ENCODE peak calls at places on chromosomes 1 and 21, in five cellular contexts. H is HL-60, O is fibroblast of mammary gland, J is upper lobe of right lung, F is gastrocnemius medialis. Z is an unnamed sample.

GRCh38 chr1:155077346-155077745 is 1.3 kb upstream of the EFNA3 start:
- DNase-seq in H (no peak), O (no peak), J (no peak), F (no peak), Z (no peak)

GRCh38 chr1:246728311-246728710 is 4.1 kb downstream of the SCCPDH start:
- DNase-seq in J (no peak), O (no peak), H (no peak), F (no peak), Z (no peak)

GRCh38 chr21:27104749-27105439 is 138.0 kb upstream of the ADAMTS5 start:
- DNase-seq in O (peak; percentile 50), J (no peak), H (no peak), F (no peak), Z (no peak)

GRCh38 chr1:44801491-44802305 is 1.5 kb downstream of the PLK3 start:
- DNase-seq in O (no peak), J (peak; percentile 67), F (no peak), H (no peak), Z (no peak)

GRCh38 chr1:41696381-41696780 is 211.9 kb upstream of the EDN2 start:
- DNase-seq in J (no peak), O (no peak), H (no peak), F (peak; percentile 16), Z (no peak)

GRCh38 chr21:45544449-45545235 is 2.4 kb upstream of the SLC19A1 start:
- DNase-seq in O (no peak), J (peak; percentile 46), H (no peak), F (no peak), Z (no peak)

GRCh38 chr1:229409616-229410369 is 24.1 kb downstream of the ACTA1 start:
- DNase-seq in O (no peak), J (no peak), H (no peak), F (no peak), Z (no peak)

GRCh38 chr1:234617986-234618725 is 8.2 kb upstream of the IRF2BP2 start:
- DNase-seq in F (no peak), O (peak; percentile 95), J (no peak), H (no peak), Z (no peak)

GRCh38 chr1:204198978-204199340 is 2.7 kb upstream of the KISS1 start:
- DNase-seq in J (no peak), F (no peak), H (no peak), O (no peak), Z (no peak)

GRCh38 chr1:20732588-20733360 is at the start of gene SH2D5:
- DNase-seq in J (peak; percentile 80), F (peak; percentile 64), O (peak; percentile 96), H (peak; percentile 73), Z (peak; percentile 38)

GRCh38 chr1:238811211-238811610 is 575.2 kb upstream of the CHRM3 start:
- DNase-seq in F (no peak), O (no peak), H (no peak), J (no peak), Z (no peak)

GRCh38 chr1:23598424-23598823 is 39.1 kb upstream of the ID3 start:
- DNase-seq in H (no peak), F (no peak), J (no peak), O (no peak), Z (no peak)

GRCh38 chr1:159089184-159089791 is 12.7 kb upstream of the AIM2 start:
- DNase-seq in H (peak; percentile 41), J (no peak), F (no peak), O (no peak), Z (no peak)

GRCh38 chr1:155396874-155397476 is 76.3 kb downstream of the RUSC1 start:
- DNase-seq in O (no peak), F (no peak), J (peak; percentile 72), H (no peak), Z (no peak)

GRCh38 chr1:207459008-207459407 is 4.9 kb downstream of the CR2 start:
- DNase-seq in J (no peak), F (no peak), H (no peak), O (no peak), Z (no peak)

DNA sequence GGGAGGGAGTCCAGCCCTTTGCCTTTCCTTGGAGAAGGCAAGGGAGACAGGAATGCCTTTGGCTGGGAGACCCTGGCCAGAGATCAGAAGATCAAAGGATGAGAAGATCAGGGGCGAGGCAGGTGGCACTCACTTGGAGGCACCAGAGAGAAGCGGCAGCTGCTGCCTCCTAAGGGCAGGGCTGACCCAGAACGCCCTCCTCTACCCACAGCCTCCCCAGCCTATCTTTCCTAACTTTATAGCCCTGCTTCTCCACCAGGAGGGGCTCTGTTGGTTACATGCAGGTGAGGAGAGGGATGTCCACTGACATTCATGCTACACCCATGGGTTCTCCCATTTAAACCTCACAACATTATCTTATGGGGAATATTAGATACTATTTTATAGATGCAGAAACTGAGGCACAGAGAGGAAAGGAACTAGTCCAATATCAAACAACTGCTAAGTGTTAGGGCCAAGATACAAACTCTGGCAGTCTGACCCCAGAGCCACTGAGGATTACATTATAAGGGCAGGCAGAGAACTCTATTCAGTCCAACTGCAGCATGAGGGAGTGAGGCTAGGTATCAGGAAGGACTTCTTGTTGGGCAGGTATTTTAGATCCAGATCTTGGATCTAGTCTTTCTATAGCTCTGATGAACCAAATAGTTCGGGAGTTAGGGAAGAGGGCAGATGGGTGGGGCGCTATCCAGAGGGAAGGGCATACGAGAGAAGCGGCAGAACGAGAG is 19.9 kb downstream of the LGR6 start:
- DNase-seq in J (no peak), H (no peak), O (no peak), F (no peak), Z (no peak)
- TF ChIP-seq CTCF in J (peak; percentile 22), H (no peak), O (peak; percentile 8), F (no peak), Z (no peak)

GRCh38 chr21:40714516-40714915 is 132.4 kb downstream of the DSCAM start:
- DNase-seq in O (no peak), J (no peak), F (no peak), H (no peak), Z (no peak)

GRCh38 chr21:40717008-40717407 is 129.9 kb downstream of the DSCAM start:
- DNase-seq in F (no peak), J (no peak), H (no peak), O (no peak), Z (no peak)

GRCh38 chr21:40719615-40720014 is 127.3 kb downstream of the DSCAM start:
- DNase-seq in J (no peak), F (no peak), O (no peak), H (no peak), Z (no peak)
- TF ChIP-seq CTCF in J (no peak), F (no peak), O (no peak), H (no peak), Z (no peak)

GRCh38 chr1:160486453-160486852 is 36.6 kb downstream of the SLAMF6 start:
- DNase-seq in J (no peak), O (no peak), H (no peak), F (no peak), Z (no peak)
- TF ChIP-seq CTCF in J (no peak), O (no peak), H (no peak), F (no peak), Z (no peak)

GRCh38 chr1:151165281-151165737 is 393 bp downstream of the LYSMD1 start:
- DNase-seq in O (peak; percentile 59), J (peak; percentile 75), H (no peak), F (peak; percentile 45), Z (peak; percentile 26)

GRCh38 chr1:151166506-151166956 is 587 bp downstream of the SCNM1 start:
- DNase-seq in J (no peak), O (peak; percentile 72), H (no peak), F (no peak), Z (no peak)

GRCh38 chr1:151164732-151165280 is 896 bp downstream of the LYSMD1 start:
- DNase-seq in H (no peak), O (peak; percentile 21), F (no peak), J (no peak), Z (no peak)

GRCh38 chr1:151167116-151167515 is 1.2 kb downstream of the SCNM1 start:
- DNase-seq in O (no peak), J (no peak), F (no peak), H (no peak), Z (no peak)

DNA sequence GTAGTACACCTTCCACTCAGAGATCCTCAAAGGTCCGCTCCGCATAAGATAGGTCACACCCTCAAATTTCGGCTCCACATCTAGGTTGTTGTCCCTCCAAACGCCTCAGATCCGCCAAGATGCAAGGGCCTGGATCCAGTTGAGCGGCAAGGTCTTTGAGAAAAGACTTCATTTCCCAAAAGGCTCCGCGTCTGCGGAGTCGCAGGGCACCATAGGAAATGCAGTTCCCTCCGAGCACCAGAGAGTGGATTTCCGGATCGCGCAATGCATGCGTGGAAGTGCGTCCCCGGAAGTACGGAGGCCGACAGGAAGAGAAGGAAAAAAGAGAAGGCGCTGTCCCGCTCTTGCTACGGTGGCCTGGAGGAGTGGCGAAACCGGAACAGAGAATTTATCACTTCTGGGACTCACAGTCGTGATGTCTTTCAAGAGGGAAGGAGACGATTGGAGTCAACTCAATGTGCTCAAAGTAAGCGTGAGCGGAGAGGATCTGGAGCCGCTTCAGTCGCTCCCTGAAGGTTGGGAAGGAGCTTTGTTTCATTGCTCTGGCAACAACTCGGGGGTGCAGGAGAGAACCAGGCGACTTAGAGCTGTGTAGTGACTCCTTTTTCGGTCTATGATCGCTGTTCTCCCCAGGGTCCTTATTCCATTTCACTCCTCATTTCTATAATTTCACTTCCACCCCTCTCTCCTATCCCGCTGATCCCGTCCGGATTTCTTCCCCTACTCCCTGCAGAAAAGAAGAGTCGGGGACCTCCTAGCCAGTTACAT is at the start of the genes LYSMD1 and SCNM1:
- DNase-seq in J (peak; percentile 96), F (peak; percentile 97), O (peak; percentile 99), H (peak; percentile 99), Z (peak; percentile 98)
- TF ChIP-seq CTCF in J (no peak), F (peak; percentile 69), O (no peak), H (no peak), Z (no peak)

DNA sequence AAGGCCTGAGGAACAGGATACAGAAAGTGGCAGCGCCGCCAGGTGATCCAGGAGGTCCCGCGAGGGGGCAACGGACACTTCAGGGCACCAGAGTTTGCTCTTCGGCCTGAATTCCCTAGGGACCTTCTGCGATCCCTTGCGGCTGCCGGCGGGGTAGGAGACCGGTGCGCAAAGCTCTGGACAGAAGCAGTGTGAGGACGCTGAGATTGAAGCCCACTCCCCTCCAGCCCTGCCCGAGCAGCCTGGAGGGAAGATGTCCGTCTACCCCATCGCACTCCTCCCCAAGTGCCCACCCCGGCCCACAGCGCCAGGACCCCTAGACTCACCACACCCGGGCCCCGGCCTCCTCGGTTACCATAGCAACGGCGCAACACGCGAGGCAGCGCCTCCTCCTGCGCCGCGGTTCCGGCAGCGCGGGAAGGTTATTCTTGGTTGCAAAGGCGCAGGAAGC is at the start of gene ANKRD45:
- DNase-seq in J (peak; percentile 73), F (no peak), O (peak; percentile 31), H (no peak), Z (peak; percentile 6)
- TF ChIP-seq CTCF in J (no peak), F (no peak), O (no peak), H (no peak), Z (no peak)

GRCh38 chr1:39160703-39161102 is 43.8 kb upstream of the MACF1 start:
- DNase-seq in F (no peak), O (no peak), H (no peak), J (no peak), Z (no peak)
- TF ChIP-seq CTCF in F (no peak), O (no peak), H (no peak), J (peak; percentile 24), Z (no peak)

Z was measured in tibial nerve.